ENCODE peak calls at places on chromosome 22, in four cellular contexts. J is neural progenitor cell, R is dorsolateral prefrontal cortex, G is pancreas. I is an unnamed sample.

GRCh38 chr22:40218152-40218551 is 40.4 kb downstream of the TNRC6B start:
- DNase-seq in J (no peak), R (no peak), G (no peak), I (no peak)

GRCh38 chr22:30857791-30858190 is 110.8 kb downstream of the MORC2 start:
- DNase-seq in J (no peak), R (no peak), G (no peak), I (no peak)

GRCh38 chr22:37676691-37677627 is 1.5 kb downstream of the LGALS1 start:
- DNase-seq in J (peak; percentile 85), R (peak; percentile 62), G (peak; percentile 86), I (peak; percentile 87)

GRCh38 chr22:38239101-38239761 is 33.6 kb downstream of the TMEM184B start:
- DNase-seq in J (no peak), R (no peak), G (no peak), I (peak; percentile 91)

GRCh38 chr22:33101550-33101949 is 43.4 kb upstream of the SYN3 start:
- DNase-seq in J (no peak), R (no peak), G (no peak), I (no peak)

GRCh38 chr22:28909375-28909774 is 26.0 kb downstream of the ZNRF3 start:
- DNase-seq in J (no peak), R (no peak), G (no peak), I (no peak)

GRCh38 chr22:19478466-19479357 is at the start of gene UFD1:
- DNase-seq in J (peak; percentile 95), R (peak; percentile 85), G (peak; percentile 84), I (no peak)

GRCh38 chr22:19942071-19942885 is 660 bp upstream of the TXNRD2 start:
- DNase-seq in J (no peak), R (no peak), G (peak; percentile 35), I (no peak)

GRCh38 chr22:35894464-35894878 is 134.2 kb downstream of the RBFOX2 start:
- DNase-seq in J (peak; percentile 12), R (no peak), G (no peak), I (no peak)

GRCh38 chr22:23270212-23270733 is 90.0 kb downstream of the BCR start:
- DNase-seq in J (peak; percentile 34), R (no peak), G (no peak), I (no peak)

GRCh38 chr22:31081963-31082605 is 966 bp downstream of the SMTN start:
- DNase-seq in J (no peak), R (no peak), G (peak; percentile 23), I (no peak)

GRCh38 chr22:19149962-19150361 is at the start of gene GSC2:
- DNase-seq in J (peak; percentile 38), R (no peak), G (no peak), I (no peak)

GRCh38 chr22:42768385-42769035 is 47.8 kb upstream of the A4GALT start:
- DNase-seq in J (peak; percentile 3), R (no peak), G (no peak), I (no peak)

GRCh38 chr22:19331474-19331873 is 40.0 kb upstream of the CLTCL1 start:
- DNase-seq in J (no peak), R (no peak), G (no peak), I (no peak)

GRCh38 chr22:37455896-37456295 is 28.6 kb upstream of the ELFN2 start:
- DNase-seq in J (peak; percentile 75), R (no peak), G (no peak), I (no peak)

GRCh38 chr22:29574762-29575450 is 6.0 kb downstream of the NIPSNAP1 start:
- DNase-seq in J (no peak), R (no peak), G (no peak), I (no peak)

GRCh38 chr22:48305726-48306235 is 1521.9 kb downstream of the BRD1 start:
- DNase-seq in J (no peak), R (no peak), G (no peak), I (no peak)

GRCh38 chr22:35728639-35729308 is 11.1 kb downstream of the APOL5 start:
- DNase-seq in J (no peak), R (no peak), G (peak; percentile 25), I (no peak)

GRCh38 chr22:28231423-28231822 is 312.4 kb upstream of the PITPNB start:
- DNase-seq in J (peak; percentile 84), R (no peak), G (no peak), I (no peak)

GRCh38 chr22:36258750-36259619 is 6.1 kb downstream of the APOL1 start:
- DNase-seq in J (peak; percentile 85), R (no peak), G (no peak), I (no peak)

GRCh38 chr22:29916007-29916544 is 33.1 kb downstream of the MTMR3 start:
- DNase-seq in J (no peak), R (no peak), G (no peak), I (no peak)

GRCh38 chr22:42270178-42270511 is 308 bp downstream of the TCF20 start:
- DNase-seq in J (no peak), R (no peak), G (peak; percentile 37), I (no peak)

GRCh38 chr22:38298312-38299000 is 18.8 kb downstream of the CSNK1E start:
- DNase-seq in J (peak; percentile 34), R (no peak), G (no peak), I (no peak)

DNA sequence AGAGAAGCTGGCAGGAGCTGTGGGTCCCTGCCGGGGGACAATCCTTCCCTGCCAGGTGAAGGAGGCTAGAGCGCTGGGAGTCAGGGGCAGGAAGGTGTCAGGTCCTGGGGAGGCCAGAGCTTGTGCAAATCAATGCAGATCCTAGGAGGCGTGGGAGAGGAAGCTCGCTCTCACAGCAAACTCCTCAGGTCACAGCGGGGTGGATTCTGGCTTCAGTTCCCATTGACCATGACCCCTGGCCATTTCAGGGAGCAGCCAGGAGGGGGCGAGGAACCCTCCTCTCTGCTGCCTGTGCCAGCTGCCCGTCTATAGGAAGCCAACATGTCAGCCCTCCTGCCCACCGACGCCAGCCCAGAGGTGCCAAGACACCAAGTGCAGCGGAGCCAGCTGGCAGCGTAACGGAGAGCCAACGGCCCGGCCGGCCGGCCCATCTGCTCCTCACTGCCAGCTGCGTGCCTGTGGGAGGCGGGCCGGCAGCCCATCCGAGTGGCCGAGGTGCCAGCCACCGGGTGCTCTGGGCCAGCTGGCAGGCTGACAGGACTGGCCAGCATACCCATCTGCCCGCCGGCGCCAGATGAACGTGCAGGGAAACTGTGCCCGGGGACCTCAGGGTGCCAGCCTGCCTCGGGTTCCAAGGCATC is 374.9 kb downstream of the MIAT start:
- DNase-seq in J (peak; percentile 11), R (peak; percentile 80), G (no peak), I (no peak)
- TF ChIP-seq CTCF in J (peak; percentile 34), R (no peak), G (no peak), I (peak; percentile 15)

GRCh38 chr22:27116295-27116694 is 458.9 kb downstream of the MIAT start:
- DNase-seq in J (no peak), R (no peak), G (no peak), I (no peak)
- TF ChIP-seq CTCF in J (no peak), R (no peak), G (no peak), I (no peak)

DNA sequence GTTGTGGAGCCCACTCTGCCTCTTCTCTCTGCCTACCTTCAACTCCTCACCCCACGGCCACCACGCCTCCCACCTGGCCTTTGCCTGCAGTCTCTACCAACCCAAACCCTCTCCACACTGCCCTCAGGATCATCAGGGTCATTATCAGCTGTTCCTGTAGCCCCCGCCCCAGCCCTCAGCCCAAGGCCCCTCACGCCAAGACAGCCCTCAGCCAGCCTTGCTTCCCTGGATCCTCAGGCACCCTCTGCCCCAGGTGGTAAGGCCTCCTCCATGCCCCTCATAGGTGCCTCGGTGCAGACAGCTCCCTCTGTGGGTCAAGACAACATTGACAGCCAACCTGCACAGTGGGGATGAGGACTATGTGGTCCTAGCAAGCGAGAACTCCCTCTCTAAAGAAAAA is 1.7 kb downstream of the SBF1 start:
- DNase-seq in J (peak; percentile 38), R (no peak), G (no peak), I (no peak)
- TF ChIP-seq CTCF in J (peak; percentile 40), R (no peak), G (peak; percentile 23), I (peak; percentile 12)

DNA sequence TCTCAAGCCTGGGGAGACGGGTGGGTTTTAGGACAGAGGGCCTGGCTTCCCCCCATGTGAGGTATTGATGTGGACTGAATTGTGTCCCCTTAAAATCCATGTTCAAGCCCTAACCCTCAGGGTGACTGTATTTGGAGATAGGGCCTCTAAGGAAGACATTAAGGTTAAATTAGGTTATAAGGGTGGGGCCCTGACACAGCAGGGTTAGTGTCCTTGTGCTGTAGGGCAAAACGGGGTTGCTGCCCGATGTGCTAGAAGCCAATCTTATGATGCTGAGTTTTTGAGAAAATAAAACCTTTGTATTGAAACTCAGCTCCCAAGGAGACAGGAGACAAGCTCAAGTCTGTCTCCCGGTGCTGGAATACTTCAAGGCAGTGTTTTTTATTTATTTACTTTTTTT is 71.1 kb upstream of the NUP50 start:
- DNase-seq in J (no peak), R (no peak), G (no peak), I (no peak)
- TF ChIP-seq CTCF in J (no peak), R (no peak), G (no peak), I (no peak)

GRCh38 chr22:24265734-24266133 is 4.9 kb upstream of the SPECC1L start:
- DNase-seq in J (no peak), R (no peak), G (no peak), I (no peak)

GRCh38 chr22:24271406-24271760 is 752 bp downstream of the SPECC1L start:
- DNase-seq in J (no peak), R (no peak), G (peak; percentile 42), I (no peak)

GRCh38 chr22:24270556-24271405 is at the start of gene SPECC1L:
- DNase-seq in J (peak; percentile 97), R (peak; percentile 93), G (peak; percentile 90), I (no peak)
- TF ChIP-seq CTCF in J (peak; percentile 9), R (peak; percentile 60), G (no peak), I (peak; percentile 13)

DNA sequence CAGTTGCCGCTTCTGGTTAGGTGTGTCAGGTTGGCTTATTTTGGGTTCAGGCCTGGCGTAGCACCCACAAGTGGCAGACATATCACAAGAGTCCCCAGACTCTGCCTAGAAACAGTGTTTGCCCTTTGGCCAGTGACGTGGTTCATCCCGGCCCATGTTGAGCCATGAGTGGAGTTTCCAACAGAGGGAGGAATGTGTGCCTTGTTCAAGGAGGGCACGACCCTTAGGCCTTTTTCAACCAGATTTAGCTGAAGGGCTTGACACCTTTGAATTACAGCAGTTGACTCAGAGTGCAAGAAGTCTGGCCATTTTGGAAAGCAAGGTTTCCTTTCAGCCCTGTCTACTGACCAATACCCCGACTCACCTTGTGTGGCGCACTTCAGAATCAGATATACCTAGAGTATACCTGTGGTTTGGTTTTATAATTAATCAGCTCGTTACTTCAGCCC is 15.1 kb upstream of the AIFM3 start:
- DNase-seq in J (peak; percentile 26), R (no peak), G (no peak), I (no peak)
- TF ChIP-seq CTCF in J (no peak), R (no peak), G (no peak), I (no peak)

DNA sequence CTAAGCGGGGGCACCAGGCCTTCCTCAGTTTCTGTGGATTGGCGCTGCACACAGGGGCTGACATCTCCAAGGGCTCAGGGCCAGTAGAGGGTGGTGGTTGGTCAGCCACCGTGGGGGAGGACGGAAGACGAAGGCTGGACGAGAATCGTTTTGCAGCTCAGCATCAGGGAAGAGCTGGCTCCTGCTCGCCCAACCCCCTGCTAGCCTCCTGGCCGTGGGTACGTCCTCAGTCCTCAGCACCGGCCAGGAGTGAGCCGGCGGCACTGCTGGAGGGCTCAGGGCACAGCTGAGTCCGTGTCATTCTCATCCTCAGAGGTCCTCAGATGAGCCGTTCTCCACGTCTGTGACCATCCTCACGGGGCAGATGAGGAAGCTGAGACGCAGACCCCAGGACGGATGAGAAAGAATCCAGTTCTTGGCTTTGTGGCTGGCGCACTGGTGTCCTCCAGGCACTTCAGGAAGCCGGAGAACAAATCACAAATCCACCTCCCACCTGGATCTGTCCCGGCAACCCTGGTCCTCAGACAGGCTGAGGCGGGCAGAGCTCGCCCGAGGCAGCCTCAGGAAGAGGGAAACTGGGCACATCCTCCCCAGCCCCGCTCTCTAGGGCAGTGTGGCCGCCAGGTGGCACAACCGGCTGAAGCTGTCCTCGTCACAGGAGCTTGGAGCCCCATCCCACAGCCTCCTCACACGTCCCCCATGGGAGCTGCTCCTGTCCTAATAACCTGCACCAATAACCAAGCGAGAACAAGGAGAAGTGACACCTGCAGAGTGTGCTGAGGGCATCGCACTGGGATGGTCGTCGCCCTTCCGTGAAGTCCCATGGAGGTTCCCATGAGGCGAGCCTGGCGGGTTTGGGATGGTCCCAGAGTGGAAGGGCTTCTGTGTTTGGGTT is 393.7 kb downstream of the BRD1 start:
- DNase-seq in J (peak; percentile 35), R (no peak), G (no peak), I (no peak)
- TF ChIP-seq CTCF in J (peak; percentile 42), R (no peak), G (no peak), I (no peak)